ENCODE peak calls at places on chromosomes 7 and 10, in seven cellular contexts. O, Q, M, X, G, T and J are unnamed samples.
A peak's percentile ranks its signal among the peaks of the same experiment; 100 is the strongest.

GRCh38 chr10:29895436-29895835 is 163.9 kb downstream of the JCAD start:
- DNase-seq in O (peak; percentile 29), Q (peak; percentile 67), M (no peak), X (no peak), G (peak; percentile 64), T (peak; percentile 52), J (no peak)

GRCh38 chr7:19248681-19249080 is 103.5 kb upstream of the FERD3L start:
- DNase-seq in O (no peak), Q (no peak), M (no peak), X (no peak), G (no peak), T (no peak), J (no peak)

GRCh38 chr7:48183965-48184364 is 12.7 kb downstream of the ABCA13 start:
- DNase-seq in O (no peak), Q (no peak), M (no peak), X (no peak), G (no peak), T (no peak), J (no peak)

GRCh38 chr10:119541459-119542356 is 811 bp downstream of the RGS10 start:
- DNase-seq in O (no peak), Q (no peak), M (no peak), X (no peak), G (peak; percentile 36), T (no peak), J (peak; percentile 58)

GRCh38 chr10:122282253-122282671 is 11.2 kb downstream of the BTBD16 start:
- DNase-seq in O (no peak), Q (no peak), M (no peak), X (no peak), G (no peak), T (no peak), J (no peak)

GRCh38 chr10:12507165-12507870 is 158.0 kb downstream of the CAMK1D start:
- DNase-seq in O (no peak), Q (no peak), M (no peak), X (no peak), G (no peak), T (no peak), J (no peak)

GRCh38 chr10:116787018-116787674 is 44.8 kb upstream of the HSPA12A start:
- DNase-seq in O (no peak), Q (no peak), M (no peak), X (no peak), G (no peak), T (no peak), J (no peak)

GRCh38 chr7:100433276-100433591 is 3.1 kb downstream of the PPP1R35 start:
- DNase-seq in O (no peak), Q (no peak), M (no peak), X (no peak), G (no peak), T (no peak), J (no peak)

GRCh38 chr10:25113231-25114035 is 61.4 kb upstream of the GPR158 start:
- DNase-seq in O (peak; percentile 85), Q (peak; percentile 81), M (peak; percentile 45), X (peak; percentile 72), G (peak; percentile 43), T (peak; percentile 45), J (peak; percentile 44)

GRCh38 chr7:12685550-12685949 is 1.9 kb upstream of the ARL4A start:
- DNase-seq in O (peak; percentile 36), Q (peak; percentile 38), M (peak; percentile 71), X (no peak), G (no peak), T (no peak), J (peak; percentile 51)

DNA sequence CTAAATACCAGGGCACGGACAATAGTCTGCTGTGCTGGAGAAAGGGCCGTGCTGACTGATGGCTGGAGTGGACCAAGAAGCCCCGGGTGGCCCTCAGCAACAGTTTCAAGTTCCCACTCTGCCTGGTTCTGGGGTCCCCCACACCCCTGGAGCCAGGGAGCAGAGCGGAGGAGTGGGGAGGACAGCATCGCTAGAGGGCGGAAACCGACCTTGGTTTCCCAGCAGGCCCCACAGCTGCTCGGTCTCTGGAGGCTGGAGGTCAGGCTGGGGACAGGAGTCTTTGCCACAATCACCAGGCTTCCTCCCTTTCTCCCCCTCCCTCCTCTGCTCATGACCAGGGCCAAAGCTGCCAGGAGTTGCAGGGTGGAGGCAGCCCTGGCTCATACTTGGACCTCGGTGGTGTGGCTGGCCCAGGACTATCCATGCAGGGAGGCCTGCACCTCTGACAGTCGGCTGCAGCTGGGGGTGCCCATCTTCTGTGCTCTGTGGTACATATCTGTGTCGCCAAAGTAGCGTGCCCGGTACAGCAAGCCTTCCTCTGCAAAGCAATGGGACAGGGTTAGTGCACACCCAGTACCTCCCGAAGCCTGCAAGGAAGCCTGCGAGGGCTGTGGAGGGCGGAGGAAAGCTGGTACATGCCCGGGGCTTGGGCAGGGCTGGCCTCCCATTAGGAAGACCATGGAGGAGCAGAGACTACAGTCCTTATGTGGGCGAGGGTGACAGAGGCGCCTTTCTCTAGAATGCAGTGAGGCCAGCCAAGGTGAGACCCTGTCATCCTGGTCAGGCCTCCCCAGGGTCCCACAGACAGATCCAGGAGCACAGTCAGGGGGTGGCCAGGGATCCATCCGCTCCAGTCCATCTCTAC is 19.1 kb downstream of the DNAJB12 start:
- DNase-seq in O (peak; percentile 90), Q (peak; percentile 69), M (no peak), X (no peak), G (peak; percentile 80), T (no peak), J (no peak)
- TF ChIP-seq POLR2A in O (no peak), Q (no peak), M (no peak), X (no peak), G (no peak), T (no peak), J (no peak)

GRCh38 chr10:124036746-124037145 is 56.7 kb downstream of the CHST15 start:
- DNase-seq in O (no peak), Q (no peak), M (no peak), X (no peak), G (no peak), T (no peak), J (no peak)

GRCh38 chr10:124037784-124038183 is 55.6 kb downstream of the CHST15 start:
- DNase-seq in O (no peak), Q (no peak), M (no peak), X (no peak), G (no peak), T (no peak), J (no peak)

GRCh38 chr10:124037286-124037685 is 56.1 kb downstream of the CHST15 start:
- DNase-seq in O (no peak), Q (no peak), M (no peak), X (no peak), G (no peak), T (no peak), J (no peak)

GRCh38 chr10:124035306-124035927 is 58.0 kb downstream of the CHST15 start:
- DNase-seq in O (no peak), Q (no peak), M (no peak), X (no peak), G (no peak), T (no peak), J (no peak)

DNA sequence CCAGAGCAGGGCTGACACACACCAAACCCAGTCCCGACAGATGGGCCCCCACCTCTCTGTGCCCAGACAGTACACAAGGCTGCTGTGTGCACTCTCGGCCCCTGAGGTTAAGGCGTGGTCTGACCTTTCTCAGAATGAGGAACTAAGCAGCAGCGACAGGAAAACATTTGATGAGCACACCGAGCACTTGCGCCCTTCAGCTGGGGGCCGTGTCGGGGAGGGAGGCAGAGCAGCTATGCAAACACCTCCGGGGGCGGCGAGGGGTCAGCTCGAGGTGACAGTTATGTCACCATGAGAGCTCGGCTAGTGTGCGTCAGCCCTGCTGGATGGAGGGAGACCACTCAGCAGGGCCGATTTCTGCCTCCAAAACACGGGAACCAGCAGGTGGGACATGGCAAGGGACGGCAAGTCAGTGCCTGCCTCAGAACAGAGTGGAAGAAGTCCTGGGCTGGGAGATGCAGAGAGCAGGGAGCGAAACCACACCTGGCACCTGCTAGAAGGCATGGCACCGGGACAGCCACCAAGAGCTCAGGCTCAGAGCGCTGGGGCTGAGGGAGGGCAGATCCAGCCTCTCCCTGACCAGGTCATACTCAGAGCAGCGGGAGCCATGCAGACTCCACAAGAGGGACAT is 57.4 kb downstream of the CHST15 start:
- DNase-seq in O (no peak), Q (no peak), M (no peak), X (no peak), G (no peak), T (no peak), J (no peak)
- TF ChIP-seq POLR2A in O (no peak), Q (no peak), M (no peak), X (no peak), G (no peak), T (no peak), J (no peak)

GRCh38 chr10:113854019-113854756 is at the start of the genes DCLRE1A and NHLRC2:
- DNase-seq in O (peak; percentile 70), Q (peak; percentile 77), M (peak; percentile 59), X (peak; percentile 86), G (peak; percentile 78), T (peak; percentile 38), J (peak; percentile 90)

GRCh38 chr10:113853577-113854018 is 284 bp downstream of the DCLRE1A start:
- DNase-seq in O (no peak), Q (peak; percentile 7), M (no peak), X (no peak), G (no peak), T (no peak), J (no peak)

GRCh38 chr10:113856563-113856962 is 2.1 kb downstream of the NHLRC2 start:
- DNase-seq in O (no peak), Q (no peak), M (no peak), X (no peak), G (no peak), T (no peak), J (peak; percentile 37)

GRCh38 chr10:113857210-113857609 is 2.7 kb downstream of the NHLRC2 start:
- DNase-seq in O (no peak), Q (no peak), M (no peak), X (no peak), G (no peak), T (no peak), J (no peak)

GRCh38 chr10:113854757-113855626 is 531 bp downstream of the NHLRC2 start:
- DNase-seq in O (peak; percentile 48), Q (peak; percentile 39), M (peak; percentile 72), X (peak; percentile 31), G (peak; percentile 67), T (peak; percentile 31), J (peak; percentile 77)
- TF ChIP-seq POLR2A in O (peak; percentile 58), Q (no peak), M (peak; percentile 74), X (peak; percentile 82), G (no peak), T (peak; percentile 75), J (peak; percentile 71)

DNA sequence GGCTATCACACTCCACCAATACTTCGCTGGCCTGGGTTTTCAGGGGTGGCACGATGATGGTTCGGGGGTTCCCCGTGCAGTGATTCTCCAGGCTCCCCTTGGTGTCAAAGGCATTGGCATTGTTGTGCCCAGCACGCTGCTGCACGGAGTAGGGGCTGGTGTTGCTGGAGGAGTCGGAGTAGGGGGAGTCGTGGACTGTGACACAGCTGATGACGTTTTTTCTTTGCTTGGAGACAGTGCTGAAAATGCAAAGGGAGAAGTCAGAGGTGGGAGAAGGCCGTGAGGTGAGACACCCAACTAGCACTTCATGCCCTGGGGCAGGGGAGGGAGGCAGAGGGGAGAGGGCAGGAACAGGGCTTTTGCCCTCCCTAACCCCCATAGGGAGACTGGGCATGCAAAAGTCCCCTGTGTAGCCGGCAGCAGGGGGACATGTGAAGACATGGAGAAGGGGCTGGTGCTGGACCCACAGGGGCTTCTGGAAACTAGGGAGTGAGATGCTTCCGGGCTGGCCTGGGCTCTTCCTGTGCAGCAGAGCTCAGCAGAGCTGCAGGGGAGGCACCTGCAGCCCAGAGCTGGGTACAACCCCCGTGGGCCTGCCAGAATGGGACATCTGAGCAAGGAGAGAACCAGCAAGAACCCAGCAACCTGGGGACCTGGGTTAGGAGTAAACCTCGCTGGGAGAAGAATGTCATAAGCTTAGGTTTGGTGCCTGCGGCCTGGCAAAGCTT is 60.5 kb downstream of the CLEC2L start:
- DNase-seq in O (no peak), Q (no peak), M (no peak), X (no peak), G (no peak), T (no peak), J (no peak)
- TF ChIP-seq POLR2A in O (no peak), Q (no peak), M (no peak), X (no peak), G (no peak), T (no peak), J (no peak)